ENCODE peak calls at places on chromosomes 6 and 20, in four cellular contexts. Z is K562, P is GM12878, F is HepG2. X is an unnamed sample.
A peak's percentile ranks its signal among the peaks of the same experiment; 100 is the strongest.

GRCh38 chr6:1594495-1595200 is 15.1 kb upstream of the FOXC1 start:
- DNase-seq in P (no peak), Z (no peak), F (no peak), X (no peak)

GRCh38 chr6:133040025-133040838 is 200.9 kb upstream of the EYA4 start:
- DNase-seq in P (no peak), F (peak; percentile 54), Z (peak; percentile 8), X (peak; percentile 62)

GRCh38 chr20:45269754-45270270 is 15.4 kb upstream of the SLPI start:
- DNase-seq in P (no peak), F (no peak), Z (no peak), X (no peak)

GRCh38 chr6:113629940-113630339 is 227.2 kb upstream of the MARCKS start:
- DNase-seq in P (no peak), F (no peak), Z (no peak), X (no peak)

GRCh38 chr6:136696238-136696637 is 96.0 kb downstream of the MAP3K5 start:
- DNase-seq in P (no peak), Z (no peak), F (no peak), X (no peak)

GRCh38 chr6:141484726-141485125 is 648.0 kb upstream of the GJE1 start:
- DNase-seq in P (peak; percentile 66), F (peak; percentile 12), Z (no peak), X (no peak)

GRCh38 chr6:160267102-160267501 is 8.5 kb upstream of the SLC22A2 start:
- DNase-seq in Z (no peak), F (no peak), P (no peak), X (no peak)

GRCh38 chr6:52664991-52665686 is 5.8 kb upstream of the TMEM14A start:
- DNase-seq in F (no peak), Z (no peak), P (no peak), X (no peak)

GRCh38 chr6:145699462-145699861 is 35.9 kb downstream of the EPM2A start:
- DNase-seq in F (no peak), P (no peak), Z (no peak), X (no peak)

GRCh38 chr20:47502801-47503239 is 1.1 kb downstream of the NCOA3 start:
- DNase-seq in P (no peak), F (peak; percentile 52), Z (peak; percentile 35), X (no peak)

GRCh38 chr6:17719323-17720041 is 12.8 kb upstream of the NUP153 start:
- DNase-seq in Z (no peak), P (no peak), F (no peak), X (no peak)

GRCh38 chr20:56985286-56985685 is 281.2 kb downstream of the BMP7 start:
- DNase-seq in F (no peak), Z (no peak), P (no peak), X (no peak)

GRCh38 chr20:16947346-16947943 is 199.3 kb downstream of the OTOR start:
- DNase-seq in Z (no peak), P (no peak), F (no peak), X (no peak)

GRCh38 chr6:19181252-19181651 is 655.9 kb upstream of the ID4 start:
- DNase-seq in Z (no peak), F (no peak), P (no peak), X (no peak)

GRCh38 chr6:22108199-22108598 is 188.6 kb downstream of the PRL start:
- DNase-seq in F (no peak), Z (no peak), P (no peak), X (no peak)

GRCh38 chr6:39197521-39198500 is 31.5 kb downstream of the KCNK5 start:
- DNase-seq in P (no peak), F (no peak), Z (no peak), X (no peak)

GRCh38 chr6:104941694-104942177 is 15.2 kb upstream of the LIN28B start:
- DNase-seq in Z (peak; percentile 27), F (no peak), P (no peak), X (no peak)

GRCh38 chr20:25053207-25054132 is 4.5 kb downstream of the ACSS1 start:
- DNase-seq in Z (no peak), P (no peak), F (no peak), X (no peak)

GRCh38 chr6:100171533-100172321 is 177.7 kb upstream of the MCHR2 start:
- DNase-seq in F (no peak), Z (no peak), P (peak; percentile 60), X (no peak)

GRCh38 chr6:159701413-159701999 is 8.5 kb upstream of the SOD2 start:
- DNase-seq in P (no peak), Z (no peak), F (peak; percentile 43), X (peak; percentile 25)

GRCh38 chr20:38680492-38681118 is 43.7 kb upstream of the SLC32A1 start:
- DNase-seq in Z (peak; percentile 29), F (peak; percentile 45), P (no peak), X (peak; percentile 33)

GRCh38 chr6:89313006-89313405 is 2.1 kb downstream of the GABRR2 start:
- DNase-seq in F (no peak), Z (no peak), P (no peak), X (no peak)

GRCh38 chr20:20219016-20219415 is 148.9 kb upstream of the INSM1 start:
- DNase-seq in Z (no peak), F (no peak), P (no peak), X (no peak)

GRCh38 chr20:47941869-47942268 is 156.6 kb upstream of the SULF2 start:
- DNase-seq in Z (no peak), F (no peak), P (no peak), X (no peak)

GRCh38 chr6:127053032-127053908 is 65.2 kb upstream of the RSPO3 start:
- DNase-seq in F (no peak), Z (no peak), P (no peak), X (no peak)

GRCh38 chr6:53282741-53283140 is 66.0 kb downstream of the ELOVL5 start:
- DNase-seq in F (no peak), Z (no peak), P (no peak), X (no peak)

GRCh38 chr6:23446394-23447001 is 679.5 kb upstream of the NRSN1 start:
- DNase-seq in F (no peak), Z (no peak), P (no peak), X (peak; percentile 12)

GRCh38 chr6:157880534-157880933 is 57.5 kb downstream of the SNX9 start:
- DNase-seq in P (no peak), Z (no peak), F (no peak), X (no peak)

GRCh38 chr6:39952170-39952569 is 17.9 kb upstream of the MOCS1 start:
- DNase-seq in P (no peak), Z (no peak), F (no peak), X (no peak)

GRCh38 chr6:28720357-28721231 is 194.9 kb downstream of the GPX5 start:
- DNase-seq in F (no peak), Z (no peak), P (no peak), X (no peak)
- TF ChIP-seq TARDBP in F (no peak), Z (no peak), P (no peak), X (no peak)

GRCh38 chr6:10880366-10880765 is 1.5 kb downstream of the GCM2 start:
- DNase-seq in F (no peak), Z (no peak), P (no peak), X (no peak)
- TF ChIP-seq TARDBP in F (no peak), Z (no peak), P (no peak), X (no peak)

DNA sequence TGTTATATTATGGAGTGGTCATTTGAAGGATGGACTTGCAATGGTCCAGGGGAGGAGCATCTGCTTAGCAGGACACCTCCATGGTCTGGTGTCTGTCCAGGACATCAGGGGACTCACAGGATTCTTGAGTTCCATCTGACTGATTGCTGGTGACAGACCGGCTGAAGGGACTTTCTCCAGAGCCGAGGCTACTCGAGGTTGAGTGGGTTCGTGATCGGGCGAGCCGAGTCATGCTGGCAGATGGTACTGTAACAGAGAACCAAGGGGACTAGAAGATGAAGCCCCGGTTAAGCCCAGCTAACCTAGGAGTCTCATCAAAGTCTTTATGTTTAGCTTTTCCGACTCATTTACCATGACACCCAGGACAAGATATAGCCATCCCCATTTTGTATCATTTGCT is 7.5 kb upstream of the SLA2 start:
- DNase-seq in P (no peak), Z (no peak), F (no peak), X (no peak)
- TF ChIP-seq TARDBP in P (no peak), Z (no peak), F (no peak), X (no peak)

GRCh38 chr20:44089987-44090674 is 96.9 kb downstream of the JPH2 start:
- DNase-seq in P (peak; percentile 57), Z (peak; percentile 62), F (peak; percentile 25), X (peak; percentile 62)
- TF ChIP-seq TARDBP in P (no peak), Z (no peak), F (no peak), X (no peak)

GRCh38 chr6:166600932-166601331 is 14.5 kb upstream of the RAMACL start:
- DNase-seq in F (no peak), Z (no peak), P (no peak), X (no peak)
- TF ChIP-seq TARDBP in F (no peak), Z (no peak), P (no peak), X (no peak)

DNA sequence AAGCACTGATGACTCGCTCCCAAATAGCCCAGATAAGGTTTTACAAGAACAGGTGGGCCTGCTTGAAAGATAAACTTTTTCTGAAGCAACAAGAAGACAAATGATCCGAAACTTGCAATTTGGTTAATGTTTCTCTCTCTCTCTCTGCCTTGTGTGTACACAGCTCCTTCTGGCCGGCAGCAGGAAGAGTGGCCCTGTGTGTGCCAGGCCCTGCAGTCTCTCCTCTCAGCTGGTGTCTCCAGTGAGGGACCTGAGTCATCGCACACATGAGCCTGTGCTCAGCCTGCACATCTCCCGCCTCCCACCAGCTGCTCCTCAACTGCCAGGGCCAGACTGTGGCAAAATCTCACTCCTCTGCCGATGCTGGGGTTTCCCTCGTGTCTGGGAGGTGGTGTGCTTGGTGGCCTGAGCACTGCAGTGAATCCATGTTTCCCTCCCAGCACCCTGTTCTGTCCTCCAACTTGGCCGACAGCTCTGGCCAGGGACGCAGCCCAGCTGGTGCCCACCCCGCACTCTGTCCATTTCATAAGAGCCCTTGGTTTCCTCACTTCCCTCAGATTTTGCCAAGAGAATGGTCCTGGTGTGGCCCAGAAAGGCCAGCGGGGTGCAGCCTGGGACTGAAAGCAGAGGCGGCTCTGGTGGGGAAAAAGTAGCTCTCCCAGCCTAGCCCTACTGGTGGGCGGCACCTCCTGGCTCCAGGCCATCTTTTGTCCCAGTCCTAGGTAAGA is 49.4 kb downstream of the ERMARD start:
- DNase-seq in F (peak; percentile 91), Z (no peak), P (no peak), X (no peak)
- TF ChIP-seq TARDBP in F (peak; percentile 57), Z (no peak), P (no peak), X (no peak)

DNA sequence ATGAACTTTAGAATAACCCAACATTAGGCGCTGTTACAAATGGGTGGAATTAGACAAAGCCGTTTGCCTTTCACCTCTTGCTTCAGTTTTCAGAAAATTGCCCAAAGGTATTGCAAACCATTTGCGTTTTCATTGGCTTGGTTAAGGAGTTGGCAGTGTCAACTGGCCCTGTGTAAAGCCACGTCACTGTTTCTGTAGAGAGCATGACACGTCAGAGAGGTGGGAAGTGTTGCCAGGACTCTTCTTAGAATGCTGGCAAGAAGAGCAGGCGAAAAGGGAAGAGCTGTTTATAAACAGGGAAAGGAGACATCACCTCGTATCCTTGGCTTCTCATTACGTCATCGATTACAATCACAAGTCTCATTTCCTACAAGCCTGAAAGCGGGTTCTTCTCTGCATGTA is 4.3 kb upstream of the IRF4 start:
- DNase-seq in Z (no peak), P (no peak), F (no peak), X (no peak)
- TF ChIP-seq TARDBP in Z (no peak), P (no peak), F (no peak), X (no peak)

GRCh38 chr20:2799688-2800589 is 488 bp downstream of the CPXM1 start:
- DNase-seq in F (no peak), Z (no peak), P (no peak), X (peak; percentile 5)

GRCh38 chr20:2799271-2799670 is 1.2 kb downstream of the CPXM1 start:
- DNase-seq in F (no peak), Z (no peak), P (no peak), X (no peak)

GRCh38 chr20:2801459-2801728 is 967 bp upstream of the CPXM1 start:
- DNase-seq in Z (no peak), F (no peak), P (no peak), X (no peak)

GRCh38 chr20:2798814-2799213 is 1.6 kb downstream of the CPXM1 start:
- DNase-seq in P (no peak), F (no peak), Z (no peak), X (no peak)

GRCh38 chr20:2800590-2801458 is at the start of gene CPXM1:
- DNase-seq in Z (peak; percentile 61), P (no peak), F (peak; percentile 46), X (no peak)
- TF ChIP-seq TARDBP in Z (no peak), P (no peak), F (no peak), X (no peak)